ENCODE peak calls at places on chromosomes 11 and 22, in four cellular contexts. One of them, this sample, is unnamed.

GRCh38 chr11:114162719-114163123 is 103.2 kb downstream of the ZBTB16 start:
- DNase-seq in K562: no peak
- DNase-seq in GM12878: no peak
- DNase-seq in H1: no peak
- DNase-seq in this sample: peak

GRCh38 chr22:28183078-28183870 is 264.2 kb upstream of the PITPNB start:
- DNase-seq in K562: peak
- DNase-seq in GM12878: no peak
- DNase-seq in H1: no peak
- DNase-seq in this sample: no peak

GRCh38 chr11:119115484-119116234 is 5.7 kb upstream of the HINFP start:
- DNase-seq in K562: peak
- DNase-seq in GM12878: no peak
- DNase-seq in H1: no peak
- DNase-seq in this sample: no peak

GRCh38 chr11:131572423-131572822 is 202.0 kb downstream of the NTM start:
- DNase-seq in K562: no peak
- DNase-seq in GM12878: no peak
- DNase-seq in H1: no peak
- DNase-seq in this sample: no peak

GRCh38 chr11:19953909-19954308 is 206.4 kb downstream of the DBX1 start:
- DNase-seq in K562: peak
- DNase-seq in GM12878: no peak
- DNase-seq in H1: no peak
- DNase-seq in this sample: peak

GRCh38 chr22:45033136-45033535 is 23.3 kb upstream of the PHF21B start:
- DNase-seq in K562: no peak
- DNase-seq in GM12878: no peak
- DNase-seq in H1: no peak
- DNase-seq in this sample: no peak

GRCh38 chr11:66172146-66172545 is 96.3 kb upstream of the RAB1B start:
- DNase-seq in K562: peak
- DNase-seq in GM12878: no peak
- DNase-seq in H1: no peak
- DNase-seq in this sample: peak

GRCh38 chr22:26483439-26484359 is at the start of the genes HPS4 and SRRD:
- DNase-seq in K562: peak
- DNase-seq in GM12878: peak
- DNase-seq in H1: peak
- DNase-seq in this sample: peak

GRCh38 chr22:47294222-47294532 is 531.7 kb downstream of the TBC1D22A start:
- DNase-seq in K562: no peak
- DNase-seq in GM12878: no peak
- DNase-seq in H1: no peak
- DNase-seq in this sample: peak

GRCh38 chr11:15501566-15501965 is 386.8 kb downstream of the INSC start:
- DNase-seq in K562: no peak
- DNase-seq in GM12878: no peak
- DNase-seq in H1: no peak
- DNase-seq in this sample: no peak

GRCh38 chr22:45154383-45154782 is 9.3 kb upstream of the NUP50 start:
- DNase-seq in K562: no peak
- DNase-seq in GM12878: no peak
- DNase-seq in H1: no peak
- DNase-seq in this sample: peak

GRCh38 chr11:119592642-119593041 is 136.4 kb downstream of the NECTIN1 start:
- DNase-seq in K562: no peak
- DNase-seq in GM12878: no peak
- DNase-seq in H1: no peak
- DNase-seq in this sample: no peak

GRCh38 chr11:96267490-96268010 is 75.4 kb downstream of the MAML2 start:
- DNase-seq in K562: no peak
- DNase-seq in GM12878: peak
- DNase-seq in H1: no peak
- DNase-seq in this sample: peak

GRCh38 chr11:116603783-116604323 is 168.9 kb downstream of the BUD13 start:
- DNase-seq in K562: no peak
- DNase-seq in GM12878: no peak
- DNase-seq in H1: no peak
- DNase-seq in this sample: no peak

GRCh38 chr11:73154178-73154577 is 12.1 kb upstream of the FCHSD2 start:
- DNase-seq in K562: peak
- DNase-seq in GM12878: peak
- DNase-seq in H1: no peak
- DNase-seq in this sample: no peak

GRCh38 chr22:45216133-45217003 is 24.3 kb downstream of the KIAA0930 start:
- DNase-seq in K562: peak
- DNase-seq in GM12878: no peak
- DNase-seq in H1: no peak
- DNase-seq in this sample: peak

GRCh38 chr11:127105578-127105977 is 105.0 kb upstream of the KIRREL3 start:
- DNase-seq in K562: no peak
- DNase-seq in GM12878: no peak
- DNase-seq in H1: no peak
- DNase-seq in this sample: no peak

GRCh38 chr11:23112987-23113886 is 253.0 kb upstream of the CCDC179 start:
- DNase-seq in K562: peak
- DNase-seq in GM12878: no peak
- DNase-seq in H1: no peak
- DNase-seq in this sample: peak

DNA sequence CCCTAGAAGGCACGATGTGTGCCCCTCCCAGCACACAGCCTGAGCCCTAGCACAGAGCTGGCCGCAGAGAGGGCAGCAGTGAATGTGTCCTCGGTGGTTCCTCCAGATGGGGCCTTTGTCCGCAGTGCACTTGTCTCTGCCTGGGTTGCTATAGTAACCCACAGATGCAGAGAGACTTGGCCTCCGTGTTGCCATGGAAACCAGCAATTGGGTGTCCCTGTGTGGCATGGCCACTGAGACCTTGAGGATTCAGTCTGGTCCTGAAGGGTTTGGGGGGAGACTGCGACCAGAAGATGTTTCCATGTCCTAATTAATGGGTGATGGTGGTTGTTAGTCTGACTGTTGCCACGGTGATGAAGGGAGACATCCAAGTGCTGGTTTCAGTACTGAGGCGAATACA is 42.6 kb upstream of the TUB start:
- DNase-seq in K562: peak
- DNase-seq in GM12878: no peak
- DNase-seq in H1: no peak
- DNase-seq in this sample: no peak
- TF ChIP-seq CTCF in K562: no peak
- TF ChIP-seq CTCF in GM12878: no peak
- TF ChIP-seq CTCF in H1: no peak
- TF ChIP-seq CTCF in this sample: no peak

GRCh38 chr22:24271406-24271760 is 752 bp downstream of the SPECC1L start:
- DNase-seq in K562: peak
- DNase-seq in GM12878: no peak
- DNase-seq in H1: no peak
- DNase-seq in this sample: peak

GRCh38 chr22:24265734-24266133 is 4.9 kb upstream of the SPECC1L start:
- DNase-seq in K562: no peak
- DNase-seq in GM12878: no peak
- DNase-seq in H1: no peak
- DNase-seq in this sample: peak

GRCh38 chr22:24270556-24271405 is at the start of gene SPECC1L:
- DNase-seq in K562: peak
- DNase-seq in GM12878: peak
- DNase-seq in H1: peak
- DNase-seq in this sample: peak
- TF ChIP-seq CHD1 in K562: peak
- TF ChIP-seq CHD1 in GM12878: no peak
- TF ChIP-seq CHD1 in H1: no peak
- TF ChIP-seq CHD1 in this sample: no peak

GRCh38 chr11:35383953-35384352 is 35.4 kb downstream of the SLC1A2 start:
- DNase-seq in K562: no peak
- DNase-seq in GM12878: no peak
- DNase-seq in H1: no peak
- DNase-seq in this sample: peak

GRCh38 chr11:35389897-35390462 is 29.4 kb downstream of the SLC1A2 start:
- DNase-seq in K562: no peak
- DNase-seq in GM12878: peak
- DNase-seq in H1: no peak
- DNase-seq in this sample: no peak

GRCh38 chr11:35389112-35389511 is 30.2 kb downstream of the SLC1A2 start:
- DNase-seq in K562: no peak
- DNase-seq in GM12878: no peak
- DNase-seq in H1: no peak
- DNase-seq in this sample: no peak

GRCh38 chr11:35388054-35388453 is 31.3 kb downstream of the SLC1A2 start:
- DNase-seq in K562: no peak
- DNase-seq in GM12878: no peak
- DNase-seq in H1: no peak
- DNase-seq in this sample: peak

GRCh38 chr11:35387341-35387982 is 31.9 kb downstream of the SLC1A2 start:
- DNase-seq in K562: no peak
- DNase-seq in GM12878: no peak
- DNase-seq in H1: no peak
- DNase-seq in this sample: peak
- TF ChIP-seq CTCF in K562: no peak
- TF ChIP-seq CTCF in GM12878: no peak
- TF ChIP-seq CTCF in H1: no peak
- TF ChIP-seq CTCF in this sample: peak

GRCh38 chr22:35498026-35498425 is 42.6 kb upstream of the RASD2 start:
- DNase-seq in K562: peak
- DNase-seq in GM12878: no peak
- DNase-seq in H1: no peak
- DNase-seq in this sample: peak

GRCh38 chr22:35491908-35492380 is 48.7 kb upstream of the RASD2 start:
- DNase-seq in K562: peak
- DNase-seq in GM12878: no peak
- DNase-seq in H1: no peak
- DNase-seq in this sample: no peak

GRCh38 chr22:35498446-35498845 is 42.2 kb upstream of the RASD2 start:
- DNase-seq in K562: no peak
- DNase-seq in GM12878: no peak
- DNase-seq in H1: no peak
- DNase-seq in this sample: no peak

GRCh38 chr22:35493074-35493473 is 47.6 kb upstream of the RASD2 start:
- DNase-seq in K562: no peak
- DNase-seq in GM12878: no peak
- DNase-seq in H1: no peak
- DNase-seq in this sample: no peak

GRCh38 chr22:35496768-35497312 is 43.8 kb upstream of the RASD2 start:
- DNase-seq in K562: no peak
- DNase-seq in GM12878: no peak
- DNase-seq in H1: no peak
- DNase-seq in this sample: no peak
- TF ChIP-seq CHD1 in K562: no peak
- TF ChIP-seq CHD1 in GM12878: no peak
- TF ChIP-seq CHD1 in H1: no peak
- TF ChIP-seq CHD1 in this sample: no peak

This sample was measured in IMR-90.